ENCODE peak calls at places on chromosomes 4 and X, in nine cellular contexts. U is activated naive CD8-positive, alpha-beta T cell treated with anti-CD3 and anti-CD28 coated beads, Interleukin-2, amount 10 ng/mL, durations not matched to agents 7 days and 5 days; C is activated CD8-positive, alpha-beta memory T cell treated with anti-CD3 and anti-CD28 coated beads, Interleukin-2, amount 50 U/mL, for 48 hours; P is NCI-H2081; O is left colon; I is CD8-positive, alpha-beta T cell; D is COR-L47; R is GM23248; V is HL-60. L is an unnamed sample.

GRCh38 chr4:122826596-122827257 is at the start of gene FGF2:
- DNase-seq in O (peak; percentile 44), I (no peak), C (peak; percentile 61), U (peak; percentile 51), R (peak; percentile 86), P (no peak), V (no peak), D (peak; percentile 45), L (peak; percentile 92)

GRCh38 chrX:55486736-55487135 is 2.9 kb downstream of the USP51 start:
- DNase-seq in U (no peak), P (no peak), R (peak; percentile 44), O (no peak), D (no peak), C (no peak), V (no peak), I (no peak), L (no peak)

GRCh38 chrX:58025979-58026378 is 115.7 kb upstream of the ZXDA start:
- DNase-seq in R (peak; percentile 47), D (peak; percentile 1), C (no peak), U (no peak), I (no peak), V (no peak), O (no peak), P (peak; percentile 6), L (no peak)

GRCh38 chr4:115152081-115152480 is 38.7 kb upstream of the NDST4 start:
- DNase-seq in I (no peak), C (no peak), R (no peak), P (no peak), O (no peak), D (no peak), V (no peak), U (no peak), L (no peak)

GRCh38 chr4:8817813-8818062 is 53.9 kb downstream of the HMX1 start:
- DNase-seq in V (no peak), P (no peak), O (peak; percentile 8), C (peak; percentile 12), D (no peak), I (no peak), U (no peak), R (no peak), L (no peak)

GRCh38 chrX:8453619-8454018 is 11.0 kb upstream of the VCX3B start:
- DNase-seq in D (no peak), I (no peak), O (no peak), P (peak; percentile 36), C (no peak), V (no peak), U (no peak), R (no peak), L (no peak)

GRCh38 chr4:80266902-80267380 is 477 bp downstream of the FGF5 start:
- DNase-seq in C (no peak), U (no peak), O (no peak), R (peak; percentile 79), D (peak; percentile 51), V (no peak), P (peak; percentile 49), I (no peak), L (no peak)

GRCh38 chrX:51420610-51421009 is 75.8 kb downstream of the NUDT11 start:
- DNase-seq in V (no peak), C (no peak), P (peak; percentile 28), I (no peak), U (no peak), R (peak; percentile 54), O (no peak), D (peak; percentile 3), L (no peak)

GRCh38 chr4:55742655-55743191 is 76.9 kb upstream of the EXOC1L start:
- DNase-seq in R (peak; percentile 45), O (no peak), D (peak; percentile 39), P (no peak), C (no peak), I (no peak), V (no peak), U (no peak), L (no peak)

L was measured in right cardiac atrium.